ENCODE peak calls at places on chromosomes 2 and 18, in six cellular contexts. H is GM12878, P is K562, D is GM12891, Z is HepG2, S is H1. I is an unnamed sample.

GRCh38 chr2:201130524-201131186 is 14.7 kb downstream of the CFLAR start:
- DNase-seq in H (no peak), P (no peak), D (no peak), Z (no peak), S (no peak), I (no peak)

GRCh38 chr2:28380185-28380584 is 12.5 kb upstream of the FOSL2 start:
- DNase-seq in H (no peak), P (no peak), D (no peak), Z (no peak), S (no peak), I (no peak)

GRCh38 chr2:39216495-39217191 is 27.1 kb downstream of the CDKL4 start:
- DNase-seq in H (no peak), P (no peak), D (no peak), Z (peak; percentile 78), S (no peak), I (no peak)

GRCh38 chr2:240836781-240837467 is 16.9 kb upstream of the KIF1A start:
- DNase-seq in H (no peak), P (no peak), D (no peak), Z (no peak), S (no peak), I (no peak)

GRCh38 chr18:28048612-28049011 is 128.3 kb downstream of the CDH2 start:
- DNase-seq in H (no peak), P (no peak), D (no peak), Z (no peak), S (no peak), I (no peak)

GRCh38 chr18:49167084-49167483 is 216.3 kb upstream of the SMAD7 start:
- DNase-seq in H (no peak), P (no peak), D (no peak), Z (no peak), S (no peak), I (no peak)

GRCh38 chr2:219296142-219296541 is 13.1 kb downstream of the PTPRN start:
- DNase-seq in H (no peak), P (peak; percentile 48), D (no peak), Z (no peak), S (no peak), I (no peak)

GRCh38 chr2:12432985-12433640 is 283.6 kb upstream of the TRIB2 start:
- DNase-seq in H (no peak), P (no peak), D (no peak), Z (no peak), S (no peak), I (no peak)

GRCh38 chr2:21812766-21813165 is 689.0 kb downstream of the TDRD15 start:
- DNase-seq in H (no peak), P (no peak), D (no peak), Z (no peak), S (no peak), I (no peak)

GRCh38 chr2:144523606-144524131 is 3.8 kb upstream of the ZEB2 start:
- DNase-seq in H (no peak), P (no peak), D (no peak), Z (no peak), S (no peak), I (no peak)

GRCh38 chr18:31611511-31611910 is 19.8 kb downstream of the TTR start:
- DNase-seq in H (no peak), P (no peak), D (no peak), Z (no peak), S (no peak), I (no peak)

GRCh38 chr2:202494300-202494699 is 118.2 kb downstream of the BMPR2 start:
- DNase-seq in H (no peak), P (no peak), D (no peak), Z (peak; percentile 98), S (no peak), I (no peak)

GRCh38 chr2:173441222-173441621 is 86.5 kb downstream of the CDCA7 start:
- DNase-seq in H (no peak), P (no peak), D (no peak), Z (no peak), S (no peak), I (no peak)

GRCh38 chr18:26322892-26323653 is 96.8 kb downstream of the TAF4B start:
- DNase-seq in H (no peak), P (no peak), D (no peak), Z (peak; percentile 18), S (no peak), I (no peak)

GRCh38 chr18:76875390-76876330 is 53.3 kb downstream of the ZNF236 start:
- DNase-seq in H (no peak), P (peak; percentile 30), D (peak; percentile 27), Z (peak; percentile 48), S (no peak), I (no peak)

GRCh38 chr18:69747388-69747787 is 200.3 kb downstream of the CD226 start:
- DNase-seq in H (no peak), P (no peak), D (no peak), Z (peak; percentile 54), S (no peak), I (no peak)

GRCh38 chr2:228245601-228246000 is 64.1 kb upstream of the SPHKAP start:
- DNase-seq in H (no peak), P (no peak), D (no peak), Z (no peak), S (no peak), I (no peak)

GRCh38 chr2:101775092-101775491 is 77.6 kb downstream of the MAP4K4 start:
- DNase-seq in H (no peak), P (no peak), D (no peak), Z (no peak), S (no peak), I (no peak)
- TF ChIP-seq TAF1 in H (no peak), P (no peak), D (no peak), Z (no peak), S (no peak), I (no peak)

DNA sequence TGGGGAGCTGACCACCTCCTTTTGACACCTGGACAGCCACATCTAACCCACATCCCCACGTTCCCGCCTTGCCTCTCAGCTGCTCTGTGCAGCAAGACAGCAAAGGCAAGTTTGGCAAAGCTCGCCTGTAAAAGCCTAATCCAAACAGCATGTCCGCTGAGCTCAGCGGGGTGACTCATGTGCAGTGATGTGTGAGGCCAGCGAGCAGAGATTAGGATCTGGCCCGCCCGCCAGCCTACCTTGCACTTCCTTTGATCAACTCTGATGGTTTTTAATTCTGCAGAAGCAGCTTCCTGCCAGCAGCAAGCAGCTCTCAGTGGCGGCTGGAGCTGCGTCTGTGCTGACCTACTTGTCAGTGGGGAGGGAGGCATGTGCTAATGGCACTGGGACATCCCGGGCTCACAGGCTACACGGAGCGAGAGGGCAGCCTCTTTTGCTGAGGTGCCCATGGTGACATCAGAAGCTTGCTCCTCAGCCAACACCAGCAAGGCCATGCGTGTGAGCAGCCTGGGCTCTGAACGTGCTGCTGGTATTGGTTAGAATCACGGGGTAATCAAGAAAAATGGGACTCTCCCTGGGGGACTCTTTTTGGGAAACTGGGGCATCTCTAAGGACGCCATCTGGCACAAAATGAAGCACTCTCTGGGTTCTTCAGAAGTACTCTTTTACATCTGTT is 36.0 kb upstream of the EML4 start:
- DNase-seq in H (peak; percentile 65), P (peak; percentile 50), D (peak; percentile 25), Z (peak; percentile 98), S (no peak), I (peak; percentile 33)
- TF ChIP-seq POLR2A in H (peak; percentile 75), P (no peak), D (peak; percentile 53), Z (peak; percentile 88), S (no peak), I (peak; percentile 75)

DNA sequence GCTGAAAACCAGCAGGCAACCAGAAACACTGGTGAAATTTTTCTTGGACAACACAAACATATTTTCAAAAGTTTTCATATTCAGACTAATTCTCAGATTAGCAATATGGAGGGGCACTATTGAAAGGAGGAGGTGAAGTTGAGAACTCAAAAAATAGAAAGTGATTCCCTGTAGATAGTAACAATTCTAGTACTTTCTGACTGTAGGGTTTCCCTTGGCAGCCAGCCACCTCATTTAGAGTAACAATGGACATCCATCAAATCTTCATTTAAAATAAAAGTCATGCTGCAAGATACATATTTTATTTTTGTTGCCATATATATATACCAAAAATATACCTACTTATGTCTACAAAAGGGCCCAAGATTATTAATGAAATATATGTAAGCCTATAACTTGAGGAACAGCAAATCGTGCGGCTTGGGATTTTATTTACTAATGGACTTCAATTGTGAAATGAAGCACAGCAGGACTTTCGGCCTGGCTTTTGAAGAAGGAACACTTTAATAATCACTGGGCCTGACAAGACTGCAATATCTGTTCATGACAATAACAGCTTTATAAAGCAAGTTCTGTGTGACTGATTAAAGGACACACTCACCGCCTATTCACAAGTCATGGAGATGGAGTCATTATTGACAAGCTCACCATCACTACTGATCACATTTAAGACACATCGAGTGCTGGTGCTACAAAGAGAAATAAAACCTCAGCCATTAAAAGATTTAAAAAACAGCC is 6.8 kb upstream of the NR4A2 start:
- DNase-seq in H (no peak), P (no peak), D (no peak), Z (no peak), S (no peak), I (no peak)
- TF ChIP-seq POLR2AphosphoS5 in H (no peak), P (no peak), D (no peak), Z (no peak), S (no peak), I (no peak)

GRCh38 chr2:120624738-120625446 is 110.8 kb upstream of the GLI2 start:
- DNase-seq in H (no peak), P (no peak), D (no peak), Z (no peak), S (no peak), I (no peak)
- TF ChIP-seq TAF1 in H (no peak), P (no peak), D (no peak), Z (no peak), S (no peak), I (no peak)

DNA sequence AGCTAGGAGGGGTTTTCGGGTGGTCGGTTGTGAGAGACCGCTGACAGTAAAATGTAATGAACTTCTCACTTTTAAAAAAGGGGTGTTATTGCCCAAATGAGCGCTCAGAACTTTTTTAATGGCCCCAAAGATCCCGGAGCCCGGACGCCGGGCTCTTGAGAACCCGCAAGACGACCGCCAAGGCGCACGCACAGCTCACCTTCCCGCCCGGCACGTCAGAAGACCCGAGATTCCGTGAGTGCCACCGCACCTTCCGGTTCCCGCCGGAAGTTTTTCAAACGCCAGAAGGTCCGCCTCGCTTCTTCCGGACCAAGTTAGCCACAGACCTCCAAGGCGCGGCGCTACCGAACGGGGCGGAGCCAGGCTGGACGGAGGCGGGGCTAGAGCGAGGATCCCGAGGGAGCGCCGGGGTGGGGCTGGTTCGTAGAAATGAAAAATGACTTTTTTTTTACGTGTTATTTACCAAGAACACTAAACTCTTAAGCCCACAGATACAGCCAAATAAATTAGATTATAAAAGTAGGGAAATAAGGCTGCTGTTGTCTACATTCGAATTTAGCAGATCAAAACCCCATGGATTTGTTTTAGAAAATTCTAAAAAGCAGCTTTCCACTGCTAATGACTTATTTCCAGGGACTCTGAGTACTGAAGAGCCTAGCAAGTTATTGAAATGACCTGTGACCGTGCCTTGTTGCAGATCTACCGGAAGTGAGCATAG is at the start of gene SRBD1:
- DNase-seq in H (peak; percentile 73), P (peak; percentile 92), D (peak; percentile 59), Z (peak; percentile 95), S (peak; percentile 86), I (peak; percentile 65)
- TF ChIP-seq POLR2A in H (peak; percentile 86), P (peak; percentile 94), D (peak; percentile 82), Z (peak; percentile 96), S (peak; percentile 81), I (peak; percentile 84)